ENCODE peak calls at places on chromosomes 2 and 18, in six cellular contexts. C, J, I, R, O and X are unnamed samples.

GRCh38 chr2:54945401-54946219 is 104.6 kb downstream of the RTN4 start:
- DNase-seq in C (no peak), J (peak; percentile 85), I (peak; percentile 45), R (no peak), O (peak; percentile 47), X (peak; percentile 40)

GRCh38 chr2:207399301-207399700 is 130.5 kb upstream of the CREB1 start:
- DNase-seq in C (no peak), J (no peak), I (no peak), R (no peak), O (no peak), X (no peak)

GRCh38 chr18:34773378-34773777 is 63.3 kb downstream of the DTNA start:
- DNase-seq in C (no peak), J (no peak), I (no peak), R (no peak), O (no peak), X (no peak)

GRCh38 chr2:203412555-203413331 is 84.5 kb downstream of the ABI2 start:
- DNase-seq in C (no peak), J (no peak), I (no peak), R (no peak), O (no peak), X (no peak)

GRCh38 chr2:232838406-232838874 is 31.6 kb upstream of the SNORC start:
- DNase-seq in C (no peak), J (no peak), I (peak; percentile 33), R (peak; percentile 53), O (no peak), X (no peak)

GRCh38 chr18:61333746-61334490 is 688 bp downstream of the CDH20 start:
- DNase-seq in C (no peak), J (no peak), I (no peak), R (no peak), O (no peak), X (no peak)

GRCh38 chr2:133843091-133843490 is 274.8 kb upstream of the NCKAP5 start:
- DNase-seq in C (no peak), J (no peak), I (no peak), R (no peak), O (no peak), X (no peak)

GRCh38 chr2:43184339-43184895 is 42.0 kb downstream of the ZFP36L2 start:
- DNase-seq in C (no peak), J (no peak), I (peak; percentile 94), R (peak; percentile 68), O (no peak), X (no peak)

GRCh38 chr18:10715791-10716190 is 190.0 kb downstream of the NAPG start:
- DNase-seq in C (no peak), J (peak; percentile 71), I (no peak), R (no peak), O (no peak), X (no peak)

GRCh38 chr18:31275722-31276463 is 42.1 kb upstream of the DSG1 start:
- DNase-seq in C (no peak), J (no peak), I (no peak), R (peak; percentile 40), O (no peak), X (no peak)

GRCh38 chr2:167430447-167430846 is 542.2 kb downstream of the XIRP2 start:
- DNase-seq in C (no peak), J (no peak), I (no peak), R (no peak), O (no peak), X (no peak)

GRCh38 chr2:20164734-20165242 is 60.1 kb downstream of the SDC1 start:
- DNase-seq in C (no peak), J (no peak), I (no peak), R (no peak), O (no peak), X (no peak)

GRCh38 chr2:138023976-138024375 is 59.7 kb downstream of the HNMT start:
- DNase-seq in C (no peak), J (no peak), I (no peak), R (no peak), O (no peak), X (no peak)

GRCh38 chr18:59725177-59725576 is 28.0 kb upstream of the CCBE1 start:
- DNase-seq in C (no peak), J (no peak), I (no peak), R (no peak), O (no peak), X (no peak)

GRCh38 chr2:109397883-109398282 is 215.9 kb downstream of the SEPTIN10 start:
- DNase-seq in C (no peak), J (no peak), I (no peak), R (no peak), O (no peak), X (no peak)

GRCh38 chr18:26459340-26459739 is 89.0 kb downstream of the KCTD1 start:
- DNase-seq in C (peak; percentile 88), J (no peak), I (no peak), R (no peak), O (no peak), X (no peak)

GRCh38 chr18:26461405-26461804 is 86.9 kb downstream of the KCTD1 start:
- DNase-seq in C (peak; percentile 60), J (no peak), I (no peak), R (no peak), O (no peak), X (no peak)

GRCh38 chr18:26458526-26459232 is 89.7 kb downstream of the KCTD1 start:
- DNase-seq in C (peak; percentile 84), J (no peak), I (no peak), R (no peak), O (no peak), X (no peak)

GRCh38 chr18:26460449-26461091 is 87.8 kb downstream of the KCTD1 start:
- DNase-seq in C (peak; percentile 77), J (no peak), I (no peak), R (no peak), O (no peak), X (peak; percentile 37)

DNA sequence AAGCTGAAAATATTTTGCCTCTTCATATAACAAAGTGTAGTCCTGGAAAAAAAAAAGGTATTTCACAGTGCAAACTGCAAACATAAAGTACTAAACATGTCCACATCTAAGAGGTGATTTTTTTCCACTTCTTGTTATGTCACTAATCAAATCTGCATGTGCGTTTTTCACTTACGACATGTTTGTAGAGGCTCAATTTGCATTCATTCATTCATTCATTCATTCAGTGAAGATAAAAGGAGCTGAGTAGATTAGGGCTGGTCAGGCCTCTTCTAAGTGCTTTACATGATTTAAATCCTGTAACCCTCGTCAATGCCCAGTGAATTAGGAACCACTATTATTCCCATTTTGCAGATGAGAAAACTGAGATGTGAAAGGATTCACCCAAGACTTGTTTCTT is 88.5 kb downstream of the KCTD1 start:
- DNase-seq in C (no peak), J (no peak), I (no peak), R (no peak), O (no peak), X (no peak)
- H3K27ac ChIP-seq in C (no peak overlapping the region), J (no peak overlapping the region), I (no peak overlapping the region), R (no peak overlapping the region), O (no peak overlapping the region), X (no peak overlapping the region)

GRCh38 chr2:65620524-65620923 is 188.1 kb upstream of the SPRED2 start:
- DNase-seq in C (no peak), J (no peak), I (no peak), R (no peak), O (no peak), X (no peak)
- TF ChIP-seq CTCF in C (no peak), J (no peak), I (no peak), R (no peak), O (no peak), X (no peak)

GRCh38 chr2:172822585-172822984 is 86.9 kb downstream of the RAPGEF4 start:
- DNase-seq in C (no peak), J (no peak), I (no peak), R (no peak), O (no peak), X (no peak)

GRCh38 chr2:172823451-172823850 is 87.8 kb downstream of the RAPGEF4 start:
- DNase-seq in C (no peak), J (no peak), I (no peak), R (no peak), O (no peak), X (no peak)

GRCh38 chr2:172830482-172830881 is 94.8 kb downstream of the RAPGEF4 start:
- DNase-seq in C (no peak), J (no peak), I (no peak), R (no peak), O (no peak), X (no peak)

GRCh38 chr2:172829229-172829628 is 93.6 kb downstream of the RAPGEF4 start:
- DNase-seq in C (no peak), J (no peak), I (peak; percentile 9), R (no peak), O (no peak), X (no peak)

GRCh38 chr2:172826522-172826921 is 90.9 kb downstream of the RAPGEF4 start:
- DNase-seq in C (no peak), J (no peak), I (no peak), R (no peak), O (no peak), X (no peak)
- TF ChIP-seq EP300 in C (no peak), J (no peak), I (no peak), R (no peak), O (no peak), X (no peak)

GRCh38 chr18:55326134-55326533 is 261.9 kb downstream of the TCF4 start:
- DNase-seq in C (no peak), J (no peak), I (no peak), R (no peak), O (no peak), X (no peak)
- H3K27ac ChIP-seq in C (no peak overlapping the region), J (no peak overlapping the region), I (no peak overlapping the region), R (no peak overlapping the region), O (no peak overlapping the region), X (no peak overlapping the region)

GRCh38 chr2:230865766-230866703 is 1.3 kb downstream of the ITM2C start:
- DNase-seq in C (no peak), J (no peak), I (no peak), R (peak; percentile 91), O (no peak), X (peak; percentile 54)
- TF ChIP-seq CTCF in C (peak; percentile 32), J (no peak), I (peak; percentile 51), R (peak; percentile 24), O (no peak), X (no peak)

DNA sequence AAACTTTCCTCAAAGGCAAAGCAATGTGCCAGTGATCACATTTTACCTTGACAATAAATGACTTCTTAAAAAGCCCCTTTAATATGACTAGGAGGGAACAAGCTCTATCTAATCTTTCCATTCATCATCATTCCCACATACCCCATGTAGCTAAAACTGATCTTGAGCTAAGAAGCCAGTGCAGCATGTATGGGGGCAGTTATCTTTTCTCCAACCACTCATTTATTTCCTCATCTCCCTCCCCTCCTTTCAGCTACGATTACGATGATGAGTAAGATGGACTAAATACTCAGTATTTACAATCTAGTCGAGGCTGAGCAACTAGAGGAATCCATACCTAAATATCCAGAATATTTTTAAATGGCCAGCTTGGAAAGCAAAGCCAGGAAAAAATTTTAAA is 35.5 kb downstream of the PNO1 start:
- DNase-seq in C (no peak), J (no peak), I (no peak), R (no peak), O (no peak), X (no peak)
- TF ChIP-seq EP300 in C (no peak), J (no peak), I (no peak), R (no peak), O (no peak), X (no peak)